ENCODE peak calls at places on chromosome 14, in seven cellular contexts. A is HT1080, U is globus pallidus, F is heart right ventricle, V is amniotic stem cell, G is AML-193, E is ecto neural progenitor cell. K is an unnamed sample.
A peak's percentile ranks its signal among the peaks of the same experiment; 100 is the strongest.

GRCh38 chr14:75578099-75578785 is at the start of gene FLVCR2:
- DNase-seq in V (peak; percentile 56), F (peak; percentile 85), G (peak; percentile 60), E (peak; percentile 86), U (peak; percentile 70), A (peak; percentile 47), K (peak; percentile 69)

GRCh38 chr14:71725802-71726638 is 206.2 kb upstream of the RGS6 start:
- DNase-seq in U (no peak), F (no peak), E (no peak), A (peak; percentile 29), V (peak; percentile 48), G (peak; percentile 51), K (no peak)

GRCh38 chr14:89669209-89669608 is 252.2 kb upstream of the FOXN3 start:
- DNase-seq in A (no peak), F (no peak), U (peak; percentile 49), G (peak; percentile 98), E (no peak), V (no peak), K (peak; percentile 17)

GRCh38 chr14:20327005-20327869 is 5.8 kb downstream of the CCNB1IP1 start:
- DNase-seq in F (no peak), G (peak; percentile 82), A (peak; percentile 61), V (peak; percentile 17), U (peak; percentile 68), E (no peak), K (peak; percentile 68)

GRCh38 chr14:53517276-53517960 is 364.3 kb upstream of the DDHD1 start:
- DNase-seq in U (no peak), F (no peak), G (no peak), V (no peak), E (no peak), A (peak; percentile 47), K (no peak)

GRCh38 chr14:22646570-22647254 is 2.6 kb upstream of the OR6J1 start:
- DNase-seq in F (no peak), E (no peak), G (peak; percentile 65), A (peak; percentile 57), U (no peak), V (peak; percentile 38), K (no peak)

GRCh38 chr14:104732931-104733681 is 9.1 kb downstream of the ADSS1 start:
- DNase-seq in U (no peak), V (no peak), E (no peak), F (peak; percentile 26), G (no peak), A (no peak), K (no peak)

GRCh38 chr14:91727121-91727520 is 4.8 kb downstream of the CATSPERB start:
- DNase-seq in V (no peak), G (no peak), E (no peak), A (no peak), U (no peak), F (no peak), K (no peak)

GRCh38 chr14:81831128-81831815 is 297.6 kb upstream of the SEL1L start:
- DNase-seq in V (no peak), F (peak; percentile 38), A (no peak), U (no peak), E (no peak), G (no peak), K (no peak)

GRCh38 chr14:60561845-60562746 is 53.1 kb downstream of the SIX6 start:
- DNase-seq in U (peak; percentile 55), F (peak; percentile 16), E (peak; percentile 71), V (peak; percentile 51), G (peak; percentile 35), A (peak; percentile 73), K (peak; percentile 1)

GRCh38 chr14:69117020-69117767 is 35.7 kb downstream of the DCAF5 start:
- DNase-seq in U (no peak), A (no peak), G (no peak), E (no peak), F (no peak), V (no peak), K (no peak)

GRCh38 chr14:44803239-44803905 is 158.4 kb downstream of the KLHL28 start:
- DNase-seq in A (peak; percentile 63), G (peak; percentile 27), U (peak; percentile 45), V (peak; percentile 9), E (no peak), F (no peak), K (peak; percentile 54)

GRCh38 chr14:36988568-36988967 is 183.8 kb downstream of the SLC25A21 start:
- DNase-seq in V (peak; percentile 38), E (no peak), U (no peak), F (no peak), A (no peak), G (no peak), K (no peak)

GRCh38 chr14:89618309-89618708 is 201.3 kb upstream of the FOXN3 start:
- DNase-seq in E (no peak), U (peak; percentile 54), F (no peak), A (no peak), V (no peak), G (peak; percentile 9), K (peak; percentile 52)

GRCh38 chr14:73047808-73048207 is 10.5 kb upstream of the RBM25 start:
- DNase-seq in A (no peak), G (no peak), V (no peak), F (no peak), U (no peak), E (no peak), K (no peak)

K was measured in hippocampal formation.